ENCODE peak calls at places on chromosomes 6 and 20, in ten cellular contexts. T, D, X, I, P, E, G, A, N and V are unnamed samples.

GRCh38 chr6:84685983-84686584 is 78.3 kb downstream of the TBX18 start:
- DNase-seq in T (no peak), D (no peak), X (no peak), I (no peak), P (no peak), E (no peak), G (no peak), A (no peak), N (peak; percentile 42), V (no peak)

GRCh38 chr6:72580281-72580940 is 41.5 kb upstream of the KCNQ5 start:
- DNase-seq in T (no peak), D (peak; percentile 49), X (no peak), I (no peak), P (no peak), E (peak; percentile 49), G (no peak), A (no peak), N (peak; percentile 67), V (no peak)

GRCh38 chr20:62644044-62644795 is 1.9 kb downstream of the SLCO4A1 start:
- DNase-seq in T (peak; percentile 27), D (no peak), X (peak; percentile 31), I (no peak), P (peak; percentile 81), E (no peak), G (no peak), A (no peak), N (no peak), V (peak; percentile 85)

GRCh38 chr6:134247271-134247833 is 70.6 kb downstream of the SGK1 start:
- DNase-seq in T (no peak), D (no peak), X (no peak), I (no peak), P (peak; percentile 19), E (no peak), G (peak; percentile 91), A (peak; percentile 68), N (no peak), V (no peak)

GRCh38 chr6:139290787-139291294 is 957 bp downstream of the TXLNB start:
- DNase-seq in T (peak; percentile 62), D (no peak), X (no peak), I (peak; percentile 60), P (peak; percentile 19), E (peak; percentile 61), G (peak; percentile 81), A (peak; percentile 22), N (no peak), V (no peak)

GRCh38 chr6:73460044-73460443 is 1.5 kb upstream of the MTO1 start:
- DNase-seq in T (no peak), D (no peak), X (no peak), I (no peak), P (no peak), E (no peak), G (no peak), A (no peak), N (no peak), V (no peak)

GRCh38 chr20:57480444-57481152 is 44.3 kb downstream of the CTCFL start:
- DNase-seq in T (no peak), D (no peak), X (no peak), I (no peak), P (no peak), E (peak; percentile 62), G (no peak), A (peak; percentile 40), N (no peak), V (no peak)

GRCh38 chr20:21513881-21514540 is at the start of gene NKX2-2:
- DNase-seq in T (no peak), D (no peak), X (no peak), I (peak; percentile 49), P (no peak), E (no peak), G (no peak), A (no peak), N (no peak), V (no peak)

GRCh38 chr6:111800468-111800760 is 72.8 kb downstream of the FYN start:
- DNase-seq in T (no peak), D (no peak), X (no peak), I (no peak), P (no peak), E (no peak), G (no peak), A (no peak), N (no peak), V (no peak)

GRCh38 chr6:34238507-34239239 is 2.0 kb downstream of the HMGA1 start:
- DNase-seq in T (no peak), D (no peak), X (peak; percentile 21), I (peak; percentile 30), P (no peak), E (no peak), G (no peak), A (no peak), N (no peak), V (no peak)

GRCh38 chr6:34241351-34242215 is 4.9 kb downstream of the HMGA1 start:
- DNase-seq in T (no peak), D (no peak), X (peak; percentile 7), I (no peak), P (no peak), E (no peak), G (no peak), A (no peak), N (no peak), V (peak; percentile 31)

GRCh38 chr6:34240329-34241248 is 3.9 kb downstream of the HMGA1 start:
- DNase-seq in T (no peak), D (no peak), X (peak; percentile 11), I (no peak), P (no peak), E (no peak), G (no peak), A (no peak), N (no peak), V (peak; percentile 48)

GRCh38 chr6:34239240-34239825 is 2.7 kb downstream of the HMGA1 start:
- DNase-seq in T (no peak), D (no peak), X (peak; percentile 8), I (peak; percentile 15), P (no peak), E (no peak), G (no peak), A (no peak), N (no peak), V (no peak)

DNA sequence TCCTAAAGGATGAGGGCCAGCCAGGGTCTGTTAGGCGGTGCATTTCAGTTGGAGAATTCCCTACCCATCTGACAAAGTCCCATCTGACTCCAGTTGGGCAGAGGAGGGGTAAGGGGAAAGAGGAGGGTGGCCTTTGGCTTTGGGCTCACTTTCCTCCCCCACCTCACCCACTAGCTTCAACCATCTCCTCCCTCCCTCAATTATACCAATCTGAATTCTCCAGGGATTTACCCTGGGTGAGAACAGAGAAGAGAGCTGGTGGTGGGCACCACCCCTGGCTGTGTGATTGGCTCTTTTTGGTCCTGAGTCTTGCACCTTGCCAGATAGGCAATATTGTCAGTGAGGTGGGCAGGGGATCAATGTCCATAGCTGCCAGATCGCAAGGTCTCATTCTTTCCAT is 3.2 kb downstream of the HMGA1 start:
- DNase-seq in T (no peak), D (no peak), X (peak; percentile 9), I (no peak), P (no peak), E (no peak), G (no peak), A (no peak), N (no peak), V (no peak)
- H3K4me3 ChIP-seq in T (no peak overlapping the region), D (peak overlapping the region; percentile 73), X (no peak overlapping the region), I (no peak overlapping the region), P (no peak overlapping the region), E (no peak overlapping the region), G (no peak overlapping the region), A (no peak overlapping the region), N (no peak overlapping the region), V (no peak overlapping the region)

DNA sequence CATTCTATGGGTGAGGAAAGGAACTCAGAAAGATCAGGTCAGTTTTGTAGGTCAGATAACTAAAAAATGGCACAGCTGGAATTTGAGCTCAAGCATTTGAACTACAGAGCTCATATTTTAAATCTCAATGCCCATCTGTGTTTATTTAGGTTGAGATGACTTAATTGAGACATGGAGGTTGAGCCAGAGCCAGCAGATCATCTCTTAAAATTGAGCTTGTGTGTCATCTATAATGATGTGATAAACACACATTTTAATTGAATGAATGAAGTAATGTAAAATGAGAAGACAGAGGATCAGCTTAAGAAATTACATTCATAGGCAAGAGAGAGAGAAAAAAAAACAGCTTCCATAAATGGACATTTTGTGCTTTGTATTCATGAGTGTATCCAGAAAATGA is 3.7 kb downstream of the MANEA start:
- DNase-seq in T (no peak), D (no peak), X (no peak), I (no peak), P (no peak), E (no peak), G (no peak), A (no peak), N (no peak), V (no peak)
- H3K9me3 ChIP-seq in T (peaks cover 11% of the 10 kb centered on the region), D (peaks cover 2% of the 10 kb centered on the region), X (no peaks in the 10 kb centered on the region), I (no peaks in the 10 kb centered on the region), P (peaks cover 6% of the 10 kb centered on the region), E (no peaks in the 10 kb centered on the region), G (no peaks in the 10 kb centered on the region), A (no peaks in the 10 kb centered on the region), N (no peaks in the 10 kb centered on the region), V (peaks cover 16% of the 10 kb centered on the region)

GRCh38 chr6:81246200-81246599 is 506.3 kb downstream of the TENT5A start:
- DNase-seq in T (no peak), D (no peak), X (no peak), I (no peak), P (no peak), E (no peak), G (no peak), A (no peak), N (no peak), V (no peak)
- H3K4me3 ChIP-seq in T (no peak overlapping the region), D (no peak overlapping the region), X (no peak overlapping the region), I (no peak overlapping the region), P (no peak overlapping the region), E (no peak overlapping the region), G (no peak overlapping the region), A (no peak overlapping the region), N (no peak overlapping the region), V (no peak overlapping the region)

GRCh38 chr6:57328074-57328473 is 10.6 kb downstream of the PRIM2 start:
- DNase-seq in T (no peak), D (no peak), X (no peak), I (no peak), P (no peak), E (no peak), G (no peak), A (no peak), N (no peak), V (no peak)

GRCh38 chr6:57324538-57324937 is 7.1 kb downstream of the PRIM2 start:
- DNase-seq in T (no peak), D (no peak), X (no peak), I (no peak), P (no peak), E (no peak), G (no peak), A (no peak), N (peak; percentile 9), V (no peak)

GRCh38 chr6:57327311-57327710 is 9.9 kb downstream of the PRIM2 start:
- DNase-seq in T (no peak), D (no peak), X (no peak), I (no peak), P (no peak), E (no peak), G (no peak), A (no peak), N (no peak), V (no peak)

GRCh38 chr6:57329933-57330332 is 12.5 kb downstream of the PRIM2 start:
- DNase-seq in T (no peak), D (no peak), X (no peak), I (no peak), P (no peak), E (no peak), G (no peak), A (no peak), N (no peak), V (no peak)
- H3K9me3 ChIP-seq in T (peaks cover 18% of the 10 kb centered on the region), D (peaks cover 17% of the 10 kb centered on the region), X (no peaks in the 10 kb centered on the region), I (peaks cover 24% of the 10 kb centered on the region), P (peaks cover 15% of the 10 kb centered on the region), E (peaks cover 2% of the 10 kb centered on the region), G (no peaks in the 10 kb centered on the region), A (peaks cover 5% of the 10 kb centered on the region), N (peaks cover 6% of the 10 kb centered on the region), V (peaks cover 21% of the 10 kb centered on the region)